ENCODE peak calls at places on chromosomes 11 and 22, in ten cellular contexts. R is foreskin fibroblast; D is cerebellum; A is T-helper 9 cell; Z is GM06990; T is naive thymus-derived CD8-positive, alpha-beta T cell; C is myocyte; S is GDM1; O is Daoy; H is Peyer's patch. L is an unnamed sample.

GRCh38 chr11:13012037-13012693 is 3.0 kb downstream of the RASSF10 start:
- DNase-seq in A (no peak), S (no peak), O (peak), H (no peak), D (no peak), T (no peak), R (no peak), Z (no peak), C (no peak), L (no peak)

GRCh38 chr11:107590460-107591097 is 368 bp upstream of the ELMOD1 start:
- DNase-seq in O (peak), D (no peak), C (no peak), H (no peak), A (no peak), T (no peak), R (peak), Z (no peak), S (no peak), L (no peak)

GRCh38 chr22:40533712-40534378 is 102.7 kb downstream of the MRTFA start:
- DNase-seq in A (peak), S (peak), R (peak), D (no peak), C (peak), Z (peak), O (peak), H (peak), T (peak), L (peak)

GRCh38 chr11:125305346-125305745 is 140.8 kb downstream of the PKNOX2 start:
- DNase-seq in S (no peak), A (no peak), H (no peak), R (no peak), T (no peak), C (no peak), O (no peak), Z (no peak), D (no peak), L (no peak)

GRCh38 chr11:120066738-120067303 is 71.1 kb downstream of the TRIM29 start:
- DNase-seq in S (no peak), H (no peak), A (no peak), R (no peak), D (no peak), C (no peak), O (no peak), Z (no peak), T (no peak), L (no peak)

GRCh38 chr22:45207981-45208664 is 32.6 kb downstream of the KIAA0930 start:
- DNase-seq in C (peak), Z (no peak), S (no peak), O (peak), A (no peak), D (no peak), T (no peak), H (no peak), R (peak), L (no peak)

GRCh38 chr22:31683181-31684105 is 21.4 kb upstream of the PISD start:
- DNase-seq in D (no peak), Z (no peak), T (no peak), A (no peak), C (peak), R (peak), S (no peak), H (no peak), O (no peak), L (no peak)

GRCh38 chr11:116207349-116207748 is 565.4 kb downstream of the BUD13 start:
- DNase-seq in O (no peak), H (no peak), R (no peak), Z (no peak), A (no peak), S (no peak), D (no peak), C (no peak), T (no peak), L (no peak)

GRCh38 chr11:34962034-34962433 is 45.6 kb downstream of the PDHX start:
- DNase-seq in Z (no peak), A (no peak), S (no peak), R (no peak), T (no peak), O (no peak), H (no peak), C (no peak), D (no peak), L (no peak)

GRCh38 chr11:8087185-8087584 is 6.2 kb downstream of the TUB start:
- DNase-seq in R (no peak), S (no peak), T (no peak), H (no peak), Z (no peak), D (no peak), O (no peak), C (no peak), A (no peak), L (no peak)

GRCh38 chr11:71086687-71087258 is 165.6 kb downstream of the SHANK2 start:
- DNase-seq in D (peak), H (no peak), C (peak), S (no peak), T (no peak), A (no peak), R (peak), Z (no peak), O (peak), L (peak)

GRCh38 chr22:39359659-39360195 is 9.9 kb downstream of the SYNGR1 start:
- DNase-seq in Z (no peak), D (no peak), R (no peak), S (no peak), O (no peak), C (no peak), H (no peak), T (no peak), A (no peak), L (no peak)

GRCh38 chr22:30855266-30855665 is 113.3 kb downstream of the MORC2 start:
- DNase-seq in T (no peak), Z (no peak), C (no peak), R (no peak), A (no peak), S (no peak), O (no peak), D (peak), H (no peak), L (no peak)

GRCh38 chr11:36452231-36452630 is 57.8 kb downstream of the TRAF6 start:
- DNase-seq in A (no peak), H (no peak), R (peak), Z (no peak), D (no peak), O (peak), C (peak), T (no peak), S (peak), L (no peak)

GRCh38 chr22:45318558-45319318 is 9.0 kb downstream of the FAM118A start:
- DNase-seq in H (no peak), C (no peak), T (peak), R (no peak), A (peak), S (no peak), O (peak), Z (peak), D (no peak), L (peak)

GRCh38 chr11:68259122-68259959 is 12.4 kb downstream of the C11orf24 start:
- DNase-seq in C (no peak), T (no peak), D (no peak), A (no peak), S (no peak), O (no peak), H (no peak), R (no peak), Z (no peak), L (no peak)

GRCh38 chr22:30290679-30291333 is 1.5 kb upstream of the CASTOR1 start:
- DNase-seq in H (peak), Z (no peak), A (no peak), C (peak), O (peak), S (no peak), R (peak), D (peak), T (no peak), L (peak)

GRCh38 chr22:42033263-42034181 is 34.9 kb downstream of the WBP2NL start:
- DNase-seq in Z (peak), C (no peak), S (no peak), T (no peak), H (no peak), A (no peak), O (no peak), R (no peak), D (no peak), L (no peak)

GRCh38 chr11:28835790-28836189 is 727.6 kb downstream of the METTL15 start:
- DNase-seq in O (peak), R (peak), Z (no peak), A (no peak), T (no peak), H (no peak), D (no peak), S (no peak), C (peak), L (no peak)

L was measured in AG08396.